ENCODE peak calls at places on chromosomes 3 and 15, in four cellular contexts. H, I, U and S are unnamed samples.

GRCh38 chr3:146655333-146655996 is 50.3 kb upstream of the PLSCR5 start:
- DNase-seq in I (no peak), U (no peak), H (no peak), S (no peak)

GRCh38 chr3:50333744-50334328 is 5.8 kb upstream of the TUSC2 start:
- DNase-seq in I (no peak), U (peak), H (no peak), S (no peak)

GRCh38 chr15:42403389-42403788 is 44.1 kb downstream of the CAPN3 start:
- DNase-seq in I (no peak), U (no peak), H (no peak), S (no peak)

GRCh38 chr15:101064795-101065569 is 145.8 kb downstream of the LRRK1 start:
- DNase-seq in H (no peak), I (no peak), U (no peak), S (no peak)

GRCh38 chr15:92076536-92076935 is 223.0 kb downstream of the SLCO3A1 start:
- DNase-seq in H (no peak), I (no peak), U (no peak), S (no peak)

GRCh38 chr3:126360714-126361060 is 3.5 kb upstream of the KLF15 start:
- DNase-seq in U (no peak), H (no peak), I (no peak), S (no peak)

GRCh38 chr15:43266834-43267233 is at the start of gene TGM5:
- DNase-seq in U (no peak), H (no peak), I (no peak), S (no peak)

GRCh38 chr3:29642393-29643033 is 361.6 kb downstream of the RBMS3 start:
- DNase-seq in I (no peak), H (no peak), U (peak), S (peak)

GRCh38 chr3:121231872-121232271 is 313.9 kb downstream of the POLQ start:
- DNase-seq in U (no peak), H (no peak), I (no peak), S (no peak)

GRCh38 chr3:169071003-169071402 is 592.5 kb downstream of the MECOM start:
- DNase-seq in H (no peak), I (no peak), U (peak), S (no peak)

GRCh38 chr3:172564499-172564898 is 41.3 kb upstream of the TNFSF10 start:
- DNase-seq in H (no peak), I (no peak), U (no peak), S (no peak)

GRCh38 chr3:141336672-141337522 is 31.4 kb upstream of the ZBTB38 start:
- DNase-seq in I (no peak), U (peak), H (no peak), S (peak)

GRCh38 chr15:65837301-65838283 is 31.7 kb upstream of the RAB11A start:
- DNase-seq in U (no peak), H (no peak), I (no peak), S (no peak)

GRCh38 chr3:31713820-31714511 is 181.2 kb downstream of the STT3B start:
- DNase-seq in I (no peak), H (no peak), U (no peak), S (no peak)

GRCh38 chr15:65980824-65981456 is 111.6 kb downstream of the RAB11A start:
- DNase-seq in I (peak), U (peak), H (no peak), S (peak)

GRCh38 chr3:89635137-89635536 is 527.7 kb downstream of the EPHA3 start:
- DNase-seq in I (no peak), U (no peak), H (no peak), S (no peak)

GRCh38 chr3:98777801-98778220 is 14.7 kb downstream of the ST3GAL6 start:
- DNase-seq in H (no peak), I (no peak), U (peak), S (peak)

GRCh38 chr3:127012091-127012490 is 29.2 kb downstream of the PLXNA1 start:
- DNase-seq in H (no peak), U (peak), I (no peak), S (peak)

GRCh38 chr3:72576563-72576962 is 271.7 kb downstream of the SHQ1 start:
- DNase-seq in I (no peak), H (no peak), U (no peak), S (no peak)

GRCh38 chr3:65030847-65031463 is 343.2 kb upstream of the ADAMTS9 start:
- DNase-seq in U (peak), H (no peak), I (no peak), S (peak)

GRCh38 chr3:4852780-4853748 is 126.2 kb upstream of the BHLHE40 start:
- DNase-seq in U (peak), H (no peak), I (no peak), S (no peak)

GRCh38 chr15:93035092-93035915 is 53.7 kb downstream of the RGMA start:
- DNase-seq in H (no peak), U (no peak), I (peak), S (no peak)

GRCh38 chr3:64329037-64329436 is 103.8 kb upstream of the PRICKLE2 start:
- DNase-seq in I (no peak), U (no peak), H (no peak), S (no peak)

GRCh38 chr15:85316244-85316934 is 64.0 kb upstream of the AKAP13 start:
- DNase-seq in I (no peak), U (peak), H (no peak), S (peak)

GRCh38 chr3:184636774-184637316 is 75.0 kb downstream of the MAGEF1 start:
- DNase-seq in H (no peak), U (peak), I (no peak), S (peak)

GRCh38 chr3:56874269-56874668 is 72.5 kb upstream of the ARHGEF3 start:
- DNase-seq in U (no peak), I (no peak), H (no peak), S (peak)

GRCh38 chr3:196976891-196977420 is 8.3 kb upstream of the PIGZ start:
- DNase-seq in H (no peak), U (no peak), I (no peak), S (no peak)

GRCh38 chr3:186095584-186096061 is 13.3 kb downstream of the ETV5 start:
- DNase-seq in I (no peak), H (no peak), U (no peak), S (no peak)

GRCh38 chr3:56361731-56362130 is 106.5 kb downstream of the ERC2 start:
- DNase-seq in I (no peak), H (no peak), U (no peak), S (no peak)

GRCh38 chr3:99878005-99878404 is 60.3 kb downstream of the CMSS1 start:
- DNase-seq in I (no peak), H (no peak), U (peak), S (peak)

GRCh38 chr15:60590935-60591490 is 112.1 kb upstream of the ICE2 start:
- DNase-seq in H (no peak), I (peak), U (peak), S (no peak)

GRCh38 chr3:193744048-193744821 is 151.2 kb downstream of the OPA1 start:
- DNase-seq in H (peak), U (no peak), I (no peak), S (no peak)

GRCh38 chr15:44633603-44634002 is 29.9 kb downstream of the SPG11 start:
- DNase-seq in I (no peak), U (peak), H (no peak), S (peak)

GRCh38 chr15:70672081-70672480 is 91.3 kb downstream of the UACA start:
- DNase-seq in I (no peak), H (no peak), U (peak), S (no peak)

GRCh38 chr3:23455084-23455483 is 252.0 kb downstream of the UBE2E2 start:
- DNase-seq in H (no peak), I (no peak), U (peak), S (peak)

GRCh38 chr3:98972155-98972554 is 70.7 kb upstream of the DCBLD2 start:
- DNase-seq in U (peak), H (no peak), I (no peak), S (peak)

GRCh38 chr3:168870892-168871291 is 775.2 kb upstream of the GOLIM4 start:
- DNase-seq in H (no peak), U (no peak), I (no peak), S (peak)